ENCODE peak calls at places on chromosomes 12 and 14, in four cellular contexts. L is cardiac fibroblast, X is GM12865, J is psoas muscle. Q is an unnamed sample.

GRCh38 chr12:76240281-76240680 is 107.9 kb downstream of the BBS10 start:
- DNase-seq in L (no peak), J (no peak), X (no peak), Q (no peak)

GRCh38 chr12:54352891-54353874 is 11.1 kb downstream of the GPR84 start:
- DNase-seq in X (no peak), J (no peak), L (peak), Q (no peak)

GRCh38 chr12:42097971-42098370 is 46.7 kb downstream of the GXYLT1 start:
- DNase-seq in X (peak), L (peak), J (no peak), Q (no peak)

GRCh38 chr12:111864935-111865334 is 22.9 kb downstream of the MAPKAPK5 start:
- DNase-seq in L (no peak), X (no peak), J (no peak), Q (no peak)

GRCh38 chr14:35687335-35687939 is 121.7 kb downstream of the RALGAPA1 start:
- DNase-seq in L (peak), X (peak), J (no peak), Q (peak)

GRCh38 chr14:80564051-80564450 is 352.7 kb upstream of the DIO2 start:
- DNase-seq in X (no peak), J (no peak), L (no peak), Q (no peak)

GRCh38 chr12:1810201-1810930 is 10.0 kb upstream of the LRTM2 start:
- DNase-seq in L (peak), J (peak), X (no peak), Q (no peak)

GRCh38 chr12:111393700-111394275 is 11.9 kb upstream of the SH2B3 start:
- DNase-seq in X (no peak), J (peak), L (no peak), Q (no peak)

GRCh38 chr12:28035483-28035882 is 63.0 kb upstream of the PTHLH start:
- DNase-seq in L (peak), X (no peak), J (no peak), Q (no peak)

GRCh38 chr12:55815473-55815872 is 2.1 kb downstream of the SARNP start:
- DNase-seq in J (no peak), L (no peak), X (no peak), Q (no peak)

GRCh38 chr14:100091386-100091785 is 26.2 kb downstream of the EVL start:
- DNase-seq in L (no peak), J (no peak), X (no peak), Q (no peak)

GRCh38 chr12:14442221-14442881 is 76.9 kb downstream of the ATF7IP start:
- DNase-seq in L (peak), X (no peak), J (no peak), Q (no peak)

GRCh38 chr14:73602994-73603393 is 9.3 kb upstream of the ACOT6 start:
- DNase-seq in X (no peak), L (no peak), J (no peak), Q (no peak)

GRCh38 chr14:100612879-100613455 is 25.8 kb upstream of the BEGAIN start:
- DNase-seq in X (no peak), L (no peak), J (no peak), Q (no peak)

GRCh38 chr14:53249059-53249458 is 95.9 kb upstream of the DDHD1 start:
- DNase-seq in J (no peak), L (peak), X (no peak), Q (no peak)

GRCh38 chr14:30551460-30551859 is 7.5 kb upstream of the G2E3 start:
- DNase-seq in L (no peak), J (no peak), X (no peak), Q (no peak)

GRCh38 chr12:117867348-117867747 is 101.4 kb downstream of the KSR2 start:
- DNase-seq in X (no peak), J (no peak), L (no peak), Q (no peak)

GRCh38 chr14:105223260-105223659 is 25.1 kb upstream of the BTBD6 start:
- DNase-seq in L (no peak), X (no peak), J (no peak), Q (no peak)

GRCh38 chr12:96878704-96879103 is 28.4 kb upstream of the NEDD1 start:
- DNase-seq in J (no peak), X (no peak), L (peak), Q (no peak)

GRCh38 chr12:11174022-11174421 is 3.0 kb downstream of the SMIM10L1 start:
- DNase-seq in X (no peak), J (no peak), L (no peak), Q (no peak)

GRCh38 chr12:52969828-52970569 is 21.1 kb downstream of the KRT18 start:
- DNase-seq in L (peak), J (no peak), X (no peak), Q (no peak)

GRCh38 chr12:1206118-1206734 is 215.2 kb downstream of the ERC1 start:
- DNase-seq in X (no peak), J (no peak), L (no peak), Q (no peak)

GRCh38 chr14:87467578-87467977 is 525.4 kb downstream of the GALC start:
- DNase-seq in X (no peak), J (no peak), L (no peak), Q (no peak)

GRCh38 chr14:100438678-100439592 is 115.8 kb downstream of the SLC25A47 start:
- DNase-seq in L (peak), X (no peak), J (no peak), Q (no peak)

GRCh38 chr12:54606556-54606955 is 18.1 kb upstream of the PPP1R1A start:
- DNase-seq in J (no peak), L (no peak), X (no peak), Q (no peak)

GRCh38 chr14:69133206-69134125 is 19.5 kb downstream of the DCAF5 start:
- DNase-seq in X (no peak), J (no peak), L (peak), Q (no peak)

GRCh38 chr14:61453103-61453767 is 131.9 kb downstream of the PRKCH start:
- DNase-seq in J (no peak), X (no peak), L (no peak), Q (no peak)
- TF ChIP-seq CTCF in J (no peak), X (no peak), L (no peak), Q (no peak)

DNA sequence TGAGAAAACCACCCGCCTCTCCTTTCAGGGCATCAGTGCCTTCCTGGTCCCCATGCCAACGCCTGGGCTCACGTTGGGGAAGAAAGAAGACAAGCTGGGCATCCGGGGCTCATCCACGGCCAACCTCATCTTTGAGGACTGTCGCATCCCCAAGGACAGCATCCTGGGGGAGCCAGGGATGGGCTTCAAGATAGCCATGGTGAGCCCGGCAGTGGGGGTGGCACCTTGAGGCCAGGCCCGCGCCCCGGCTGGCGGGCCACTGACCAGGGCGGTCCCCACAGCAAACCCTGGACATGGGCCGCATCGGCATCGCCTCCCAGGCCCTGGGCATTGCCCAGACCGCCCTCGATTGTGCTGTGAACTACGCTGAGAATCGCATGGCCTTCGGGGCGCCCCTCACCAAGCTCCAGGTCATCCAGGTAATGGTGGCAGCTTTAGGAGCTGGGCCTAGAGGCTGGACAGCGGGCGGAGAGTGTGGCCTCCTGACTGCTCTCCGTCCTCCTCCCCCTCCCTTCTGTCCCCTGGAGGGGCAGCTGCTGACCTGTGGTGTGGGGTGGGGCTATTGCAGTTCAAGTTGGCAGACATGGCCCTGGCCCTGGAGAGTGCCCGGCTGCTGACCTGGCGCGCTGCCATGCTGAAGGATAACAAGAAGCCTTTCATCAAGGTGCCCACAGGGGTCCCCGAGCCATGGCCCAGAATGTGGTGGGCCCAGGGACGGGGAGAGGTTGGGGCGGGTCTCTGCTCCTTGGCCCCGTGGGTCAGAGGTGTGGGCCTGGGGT is 12.8 kb downstream of the ACADS start:
- DNase-seq in X (no peak), J (peak), L (no peak), Q (no peak)
- TF ChIP-seq CTCF in X (no peak), J (no peak), L (no peak), Q (no peak)

GRCh38 chr14:21251215-21251614 is 18.0 kb downstream of the HNRNPC start:
- DNase-seq in X (no peak), L (no peak), J (no peak), Q (no peak)
- TF ChIP-seq CTCF in X (no peak), L (no peak), J (no peak), Q (no peak)

DNA sequence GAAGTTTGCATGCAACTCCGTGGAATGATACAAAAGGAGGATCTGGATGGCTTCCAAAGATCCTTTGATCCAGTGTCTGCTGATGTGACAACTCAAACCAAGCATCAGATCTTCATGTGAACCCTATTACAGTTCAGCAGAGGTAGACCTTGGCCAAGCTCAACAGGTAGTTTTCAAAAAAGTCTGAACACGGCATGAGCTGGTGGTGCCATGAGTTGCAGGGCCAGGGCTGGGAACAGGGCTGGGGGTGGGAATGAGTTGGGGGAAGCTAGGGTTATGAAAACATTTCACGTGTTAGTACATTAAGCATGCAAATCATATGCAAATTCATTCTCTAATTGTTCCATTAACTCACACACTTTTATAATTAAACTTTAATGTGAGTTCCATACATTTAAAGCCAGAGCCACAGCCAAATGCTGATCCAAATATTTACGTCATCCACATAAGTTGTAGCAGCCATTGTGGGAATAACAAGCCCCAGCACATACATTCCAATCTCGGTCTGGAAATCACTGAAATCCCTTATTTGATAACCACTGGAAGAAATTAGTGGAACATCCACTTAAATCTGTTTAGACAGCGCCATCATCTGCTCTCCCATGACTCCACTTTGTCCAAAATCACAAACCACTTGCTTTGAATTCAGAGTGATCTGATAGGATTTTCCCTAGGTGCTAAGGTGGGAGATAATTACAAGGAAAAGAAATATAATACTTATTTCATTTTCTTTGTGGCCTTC is 158.5 kb downstream of the APAF1 start:
- DNase-seq in X (no peak), L (no peak), J (no peak), Q (no peak)
- TF ChIP-seq CTCF in X (no peak), L (no peak), J (no peak), Q (no peak)

Q was measured in endothelial cell.